ENCODE peak calls at places on chromosomes 3 and 15, in seven cellular contexts. One of them, this sample, is unnamed.

GRCh38 chr15:67968564-67969440 is 85.3 kb upstream of the PIAS1 start:
- DNase-seq in CD8-positive, alpha-beta memory T cell: no peak
- DNase-seq in CD8-positive, alpha-beta T cell: no peak
- DNase-seq in GM06990: no peak
- DNase-seq in PC-9: no peak
- DNase-seq in kidney epithelial cell: no peak
- DNase-seq in Peyer's patch: no peak
- DNase-seq in this sample: no peak

GRCh38 chr3:105868450-105868744 is 415 bp downstream of the CBLB start:
- DNase-seq in kidney epithelial cell: no peak
- DNase-seq in PC-9: peak
- DNase-seq in CD8-positive, alpha-beta T cell: peak
- DNase-seq in CD8-positive, alpha-beta memory T cell: no peak
- DNase-seq in Peyer's patch: peak
- DNase-seq in GM06990: no peak
- DNase-seq in this sample: peak

GRCh38 chr3:141523615-141524375 is 37.0 kb downstream of the RASA2 start:
- DNase-seq in CD8-positive, alpha-beta memory T cell: no peak
- DNase-seq in PC-9: no peak
- DNase-seq in kidney epithelial cell: no peak
- DNase-seq in CD8-positive, alpha-beta T cell: no peak
- DNase-seq in GM06990: no peak
- DNase-seq in Peyer's patch: no peak
- DNase-seq in this sample: no peak

GRCh38 chr3:128801779-128802369 is 75.9 kb downstream of the RAB7A start:
- DNase-seq in kidney epithelial cell: no peak
- DNase-seq in Peyer's patch: no peak
- DNase-seq in PC-9: no peak
- DNase-seq in GM06990: no peak
- DNase-seq in CD8-positive, alpha-beta T cell: no peak
- DNase-seq in CD8-positive, alpha-beta memory T cell: no peak
- DNase-seq in this sample: no peak

GRCh38 chr3:57160731-57161086 is 4.4 kb downstream of the IL17RD start:
- DNase-seq in CD8-positive, alpha-beta T cell: no peak
- DNase-seq in Peyer's patch: no peak
- DNase-seq in CD8-positive, alpha-beta memory T cell: no peak
- DNase-seq in GM06990: no peak
- DNase-seq in PC-9: no peak
- DNase-seq in kidney epithelial cell: no peak
- DNase-seq in this sample: no peak

GRCh38 chr3:8712871-8713360 is 20.7 kb upstream of the CAV3 start:
- DNase-seq in CD8-positive, alpha-beta memory T cell: no peak
- DNase-seq in GM06990: no peak
- DNase-seq in kidney epithelial cell: no peak
- DNase-seq in PC-9: no peak
- DNase-seq in CD8-positive, alpha-beta T cell: no peak
- DNase-seq in Peyer's patch: no peak
- DNase-seq in this sample: no peak

GRCh38 chr3:14391033-14391432 is 11.4 kb upstream of the SLC6A6 start:
- DNase-seq in CD8-positive, alpha-beta T cell: no peak
- DNase-seq in Peyer's patch: no peak
- DNase-seq in CD8-positive, alpha-beta memory T cell: no peak
- DNase-seq in PC-9: peak
- DNase-seq in kidney epithelial cell: no peak
- DNase-seq in GM06990: no peak
- DNase-seq in this sample: peak

GRCh38 chr15:70354260-70354894 is 256.7 kb upstream of the TLE3 start:
- DNase-seq in CD8-positive, alpha-beta T cell: no peak
- DNase-seq in Peyer's patch: no peak
- DNase-seq in GM06990: no peak
- DNase-seq in PC-9: no peak
- DNase-seq in kidney epithelial cell: no peak
- DNase-seq in CD8-positive, alpha-beta memory T cell: no peak
- DNase-seq in this sample: no peak

GRCh38 chr15:63340878-63341277 is 40.8 kb downstream of the CA12 start:
- DNase-seq in CD8-positive, alpha-beta T cell: no peak
- DNase-seq in PC-9: no peak
- DNase-seq in Peyer's patch: no peak
- DNase-seq in GM06990: no peak
- DNase-seq in kidney epithelial cell: no peak
- DNase-seq in CD8-positive, alpha-beta memory T cell: no peak
- DNase-seq in this sample: no peak

GRCh38 chr3:14253022-14253761 is 74.6 kb downstream of the LSM3 start:
- DNase-seq in CD8-positive, alpha-beta T cell: no peak
- DNase-seq in Peyer's patch: no peak
- DNase-seq in CD8-positive, alpha-beta memory T cell: no peak
- DNase-seq in GM06990: no peak
- DNase-seq in PC-9: peak
- DNase-seq in kidney epithelial cell: no peak
- DNase-seq in this sample: no peak

GRCh38 chr15:100818927-100819326 is 60.7 kb upstream of the ALDH1A3 start:
- DNase-seq in CD8-positive, alpha-beta T cell: no peak
- DNase-seq in kidney epithelial cell: no peak
- DNase-seq in CD8-positive, alpha-beta memory T cell: no peak
- DNase-seq in GM06990: no peak
- DNase-seq in PC-9: no peak
- DNase-seq in Peyer's patch: no peak
- DNase-seq in this sample: no peak

GRCh38 chr15:98420837-98421236 is 227.5 kb upstream of the IGF1R start:
- DNase-seq in CD8-positive, alpha-beta T cell: no peak
- DNase-seq in CD8-positive, alpha-beta memory T cell: no peak
- DNase-seq in GM06990: no peak
- DNase-seq in Peyer's patch: no peak
- DNase-seq in PC-9: no peak
- DNase-seq in kidney epithelial cell: no peak
- DNase-seq in this sample: no peak

GRCh38 chr15:67838789-67839332 is 984 bp downstream of the RNU6-1 start:
- DNase-seq in kidney epithelial cell: no peak
- DNase-seq in CD8-positive, alpha-beta memory T cell: no peak
- DNase-seq in Peyer's patch: peak
- DNase-seq in CD8-positive, alpha-beta T cell: no peak
- DNase-seq in GM06990: no peak
- DNase-seq in PC-9: peak
- DNase-seq in this sample: peak

GRCh38 chr3:132134611-132135010 is 99.8 kb upstream of the CPNE4 start:
- DNase-seq in kidney epithelial cell: peak
- DNase-seq in Peyer's patch: no peak
- DNase-seq in CD8-positive, alpha-beta T cell: no peak
- DNase-seq in GM06990: no peak
- DNase-seq in CD8-positive, alpha-beta memory T cell: no peak
- DNase-seq in PC-9: peak
- DNase-seq in this sample: no peak

GRCh38 chr3:112293368-112294321 is at the start of gene SLC9C1:
- DNase-seq in CD8-positive, alpha-beta memory T cell: peak
- DNase-seq in kidney epithelial cell: peak
- DNase-seq in Peyer's patch: no peak
- DNase-seq in CD8-positive, alpha-beta T cell: no peak
- DNase-seq in PC-9: peak
- DNase-seq in GM06990: no peak
- DNase-seq in this sample: peak

GRCh38 chr3:27590437-27591320 is 106.5 kb upstream of the SLC4A7 start:
- DNase-seq in GM06990: no peak
- DNase-seq in CD8-positive, alpha-beta memory T cell: no peak
- DNase-seq in CD8-positive, alpha-beta T cell: no peak
- DNase-seq in Peyer's patch: no peak
- DNase-seq in PC-9: no peak
- DNase-seq in kidney epithelial cell: no peak
- DNase-seq in this sample: no peak

GRCh38 chr3:27591811-27592210 is 107.6 kb upstream of the SLC4A7 start:
- DNase-seq in GM06990: peak
- DNase-seq in CD8-positive, alpha-beta T cell: no peak
- DNase-seq in PC-9: no peak
- DNase-seq in kidney epithelial cell: no peak
- DNase-seq in CD8-positive, alpha-beta memory T cell: no peak
- DNase-seq in Peyer's patch: peak
- DNase-seq in this sample: no peak

GRCh38 chr3:27589795-27590194 is 105.6 kb upstream of the SLC4A7 start:
- DNase-seq in CD8-positive, alpha-beta memory T cell: no peak
- DNase-seq in kidney epithelial cell: no peak
- DNase-seq in CD8-positive, alpha-beta T cell: no peak
- DNase-seq in GM06990: no peak
- DNase-seq in PC-9: no peak
- DNase-seq in Peyer's patch: no peak
- DNase-seq in this sample: no peak

GRCh38 chr3:27593173-27593572 is 109.0 kb upstream of the SLC4A7 start:
- DNase-seq in CD8-positive, alpha-beta memory T cell: no peak
- DNase-seq in kidney epithelial cell: no peak
- DNase-seq in GM06990: no peak
- DNase-seq in Peyer's patch: no peak
- DNase-seq in PC-9: no peak
- DNase-seq in CD8-positive, alpha-beta T cell: no peak
- DNase-seq in this sample: no peak

DNA sequence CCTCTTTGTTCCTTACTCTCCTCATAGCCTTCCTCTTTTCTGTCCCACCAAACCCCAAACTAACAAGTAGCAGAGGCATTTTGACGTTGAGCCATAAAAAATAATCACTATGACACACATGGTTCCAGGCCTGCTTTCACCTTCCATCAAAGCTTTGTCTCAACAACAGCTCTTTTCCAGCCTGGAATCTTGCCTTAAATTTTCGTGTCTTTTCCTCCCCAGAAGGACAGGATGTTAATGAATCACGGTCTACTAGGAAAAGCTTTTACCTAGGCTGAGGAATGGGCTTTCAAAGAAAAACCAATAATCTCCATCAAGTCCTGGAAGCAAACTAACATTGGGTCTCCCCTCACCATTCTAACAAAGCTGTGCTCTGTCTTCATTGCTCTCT is 107.1 kb upstream of the SLC4A7 start:
- DNase-seq in GM06990: no peak
- DNase-seq in CD8-positive, alpha-beta memory T cell: no peak
- DNase-seq in Peyer's patch: no peak
- DNase-seq in PC-9: no peak
- DNase-seq in kidney epithelial cell: no peak
- DNase-seq in CD8-positive, alpha-beta T cell: no peak
- DNase-seq in this sample: no peak
- H3K4me3 ChIP-seq in GM06990: no peak
- H3K4me3 ChIP-seq in CD8-positive, alpha-beta memory T cell: no peak
- H3K4me3 ChIP-seq in Peyer's patch: no peak
- H3K4me3 ChIP-seq in PC-9: no peak
- H3K4me3 ChIP-seq in kidney epithelial cell: no peak
- H3K4me3 ChIP-seq in CD8-positive, alpha-beta T cell: no peak
- H3K4me3 ChIP-seq in this sample: no peak

GRCh38 chr3:52707585-52707984 is 1.7 kb downstream of the SPCS1 start:
- DNase-seq in Peyer's patch: peak
- DNase-seq in CD8-positive, alpha-beta memory T cell: no peak
- DNase-seq in kidney epithelial cell: no peak
- DNase-seq in CD8-positive, alpha-beta T cell: no peak
- DNase-seq in PC-9: no peak
- DNase-seq in GM06990: peak
- DNase-seq in this sample: no peak
- H3K4me3 ChIP-seq in Peyer's patch: no peak
- H3K4me3 ChIP-seq in CD8-positive, alpha-beta memory T cell: no peak
- H3K4me3 ChIP-seq in kidney epithelial cell: no peak
- H3K4me3 ChIP-seq in CD8-positive, alpha-beta T cell: no peak
- H3K4me3 ChIP-seq in PC-9: peak
- H3K4me3 ChIP-seq in GM06990: peak
- H3K4me3 ChIP-seq in this sample: no peak

GRCh38 chr15:80775340-80775739 is 3.8 kb upstream of the CEMIP start:
- DNase-seq in CD8-positive, alpha-beta memory T cell: no peak
- DNase-seq in kidney epithelial cell: no peak
- DNase-seq in PC-9: no peak
- DNase-seq in Peyer's patch: no peak
- DNase-seq in GM06990: no peak
- DNase-seq in CD8-positive, alpha-beta T cell: no peak
- DNase-seq in this sample: no peak

GRCh38 chr15:80777836-80778620 is 1.1 kb upstream of the CEMIP start:
- DNase-seq in GM06990: no peak
- DNase-seq in CD8-positive, alpha-beta T cell: no peak
- DNase-seq in Peyer's patch: no peak
- DNase-seq in CD8-positive, alpha-beta memory T cell: no peak
- DNase-seq in kidney epithelial cell: no peak
- DNase-seq in PC-9: peak
- DNase-seq in this sample: no peak

GRCh38 chr15:80777137-80777536 is 2.0 kb upstream of the CEMIP start:
- DNase-seq in Peyer's patch: no peak
- DNase-seq in PC-9: peak
- DNase-seq in CD8-positive, alpha-beta memory T cell: no peak
- DNase-seq in GM06990: no peak
- DNase-seq in kidney epithelial cell: no peak
- DNase-seq in CD8-positive, alpha-beta T cell: no peak
- DNase-seq in this sample: no peak

GRCh38 chr15:80778621-80778963 is 578 bp upstream of the CEMIP start:
- DNase-seq in PC-9: peak
- DNase-seq in GM06990: no peak
- DNase-seq in CD8-positive, alpha-beta memory T cell: no peak
- DNase-seq in Peyer's patch: no peak
- DNase-seq in kidney epithelial cell: no peak
- DNase-seq in CD8-positive, alpha-beta T cell: no peak
- DNase-seq in this sample: no peak

GRCh38 chr15:80776420-80777045 is 2.6 kb upstream of the CEMIP start:
- DNase-seq in CD8-positive, alpha-beta T cell: peak
- DNase-seq in CD8-positive, alpha-beta memory T cell: peak
- DNase-seq in PC-9: no peak
- DNase-seq in Peyer's patch: peak
- DNase-seq in kidney epithelial cell: peak
- DNase-seq in GM06990: peak
- DNase-seq in this sample: peak
- H3K4me3 ChIP-seq in CD8-positive, alpha-beta T cell: no peak
- H3K4me3 ChIP-seq in CD8-positive, alpha-beta memory T cell: no peak
- H3K4me3 ChIP-seq in PC-9: no peak
- H3K4me3 ChIP-seq in Peyer's patch: no peak
- H3K4me3 ChIP-seq in kidney epithelial cell: no peak
- H3K4me3 ChIP-seq in GM06990: no peak
- H3K4me3 ChIP-seq in this sample: no peak

GRCh38 chr15:99719096-99719541 is 14.1 kb downstream of the LYSMD4 start:
- DNase-seq in PC-9: no peak
- DNase-seq in kidney epithelial cell: peak
- DNase-seq in Peyer's patch: no peak
- DNase-seq in CD8-positive, alpha-beta memory T cell: no peak
- DNase-seq in CD8-positive, alpha-beta T cell: no peak
- DNase-seq in GM06990: peak
- DNase-seq in this sample: no peak

GRCh38 chr15:99722406-99722805 is 10.8 kb downstream of the LYSMD4 start:
- DNase-seq in CD8-positive, alpha-beta T cell: no peak
- DNase-seq in PC-9: no peak
- DNase-seq in GM06990: no peak
- DNase-seq in CD8-positive, alpha-beta memory T cell: no peak
- DNase-seq in Peyer's patch: no peak
- DNase-seq in kidney epithelial cell: no peak
- DNase-seq in this sample: no peak

GRCh38 chr15:99721104-99721778 is 12.0 kb downstream of the LYSMD4 start:
- DNase-seq in CD8-positive, alpha-beta memory T cell: no peak
- DNase-seq in Peyer's patch: no peak
- DNase-seq in CD8-positive, alpha-beta T cell: no peak
- DNase-seq in PC-9: no peak
- DNase-seq in kidney epithelial cell: no peak
- DNase-seq in GM06990: no peak
- DNase-seq in this sample: peak

GRCh38 chr15:99720533-99720932 is 12.7 kb downstream of the LYSMD4 start:
- DNase-seq in PC-9: no peak
- DNase-seq in CD8-positive, alpha-beta T cell: no peak
- DNase-seq in GM06990: no peak
- DNase-seq in CD8-positive, alpha-beta memory T cell: no peak
- DNase-seq in Peyer's patch: no peak
- DNase-seq in kidney epithelial cell: no peak
- DNase-seq in this sample: no peak

DNA sequence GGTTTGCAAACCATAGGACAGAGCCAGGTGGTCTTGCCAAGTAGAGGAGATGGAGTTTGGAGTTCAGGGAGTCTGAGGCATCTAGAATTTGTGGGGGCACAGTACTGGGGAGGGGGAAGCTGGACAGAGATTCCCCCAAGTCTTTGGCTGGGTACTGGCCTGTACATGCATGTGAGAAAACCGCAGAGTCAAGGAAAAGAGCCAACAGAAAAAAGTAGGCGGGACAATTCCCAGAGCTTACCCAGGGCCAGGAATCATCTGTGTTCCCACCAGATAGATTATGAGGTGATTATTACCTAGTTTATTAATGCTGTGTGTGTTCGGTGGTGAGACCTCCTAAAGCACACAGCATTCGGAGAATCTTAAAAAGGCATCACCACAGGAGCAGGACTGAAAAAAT is 11.3 kb downstream of the LYSMD4 start:
- DNase-seq in GM06990: no peak
- DNase-seq in PC-9: no peak
- DNase-seq in CD8-positive, alpha-beta T cell: no peak
- DNase-seq in CD8-positive, alpha-beta memory T cell: no peak
- DNase-seq in Peyer's patch: no peak
- DNase-seq in kidney epithelial cell: no peak
- DNase-seq in this sample: no peak
- H3K4me3 ChIP-seq in GM06990: no peak
- H3K4me3 ChIP-seq in PC-9: no peak
- H3K4me3 ChIP-seq in CD8-positive, alpha-beta T cell: no peak
- H3K4me3 ChIP-seq in CD8-positive, alpha-beta memory T cell: no peak
- H3K4me3 ChIP-seq in Peyer's patch: no peak
- H3K4me3 ChIP-seq in kidney epithelial cell: no peak
- H3K4me3 ChIP-seq in this sample: no peak